ENCODE peak calls at places on chromosomes 6 and 20, in nine cellular contexts. T is AG04450; I is naive thymus-derived CD4-positive, alpha-beta T cell; R is esophagus squamous epithelium; H is fibroblast of lung; S is thoracic aorta; K is K562; X is psoas muscle; Z is IMR-90. L is an unnamed sample. For H3K9me3, the result is how much of the 10 kb centered on the place peaks cover.

GRCh38 chr6:107690864-107691661 is 133.1 kb downstream of the SCML4 start:
- DNase-seq in T (no peak), S (no peak), I (no peak), Z (peak), R (no peak), H (peak), K (no peak), X (no peak), L (no peak)

GRCh38 chr6:107737397-107737793 is 86.7 kb downstream of the SCML4 start:
- DNase-seq in K (no peak), S (no peak), Z (no peak), R (no peak), I (no peak), X (no peak), H (no peak), T (no peak), L (no peak)

GRCh38 chr6:134405386-134406087 is 87.6 kb upstream of the SGK1 start:
- DNase-seq in S (no peak), T (no peak), I (no peak), R (no peak), K (no peak), X (no peak), H (no peak), Z (no peak), L (no peak)

GRCh38 chr6:4615891-4616290 is 160.3 kb upstream of the CDYL start:
- DNase-seq in T (no peak), H (peak), Z (peak), S (no peak), K (no peak), R (no peak), I (no peak), X (peak), L (no peak)

GRCh38 chr6:3457710-3458605 is 1.1 kb upstream of the SLC22A23 start:
- DNase-seq in K (peak), H (peak), R (no peak), S (no peak), T (no peak), X (no peak), I (peak), Z (no peak), L (peak)

GRCh38 chr6:139166238-139166955 is 31.5 kb downstream of the HECA start:
- DNase-seq in S (no peak), H (no peak), K (no peak), I (no peak), T (no peak), R (no peak), X (no peak), Z (no peak), L (no peak)

GRCh38 chr20:39107741-39108140 is 145.6 kb downstream of the DHX35 start:
- DNase-seq in S (no peak), T (no peak), H (no peak), X (no peak), K (no peak), R (no peak), I (no peak), Z (peak), L (no peak)

GRCh38 chr6:119312875-119313338 is 36.7 kb downstream of the MAN1A1 start:
- DNase-seq in S (no peak), T (no peak), X (no peak), Z (no peak), R (no peak), H (no peak), I (peak), K (peak), L (no peak)

GRCh38 chr6:166728884-166729530 is 102.0 kb upstream of the RPS6KA2 start:
- DNase-seq in H (no peak), I (no peak), T (no peak), R (no peak), X (no peak), S (no peak), Z (no peak), K (no peak), L (no peak)

DNA sequence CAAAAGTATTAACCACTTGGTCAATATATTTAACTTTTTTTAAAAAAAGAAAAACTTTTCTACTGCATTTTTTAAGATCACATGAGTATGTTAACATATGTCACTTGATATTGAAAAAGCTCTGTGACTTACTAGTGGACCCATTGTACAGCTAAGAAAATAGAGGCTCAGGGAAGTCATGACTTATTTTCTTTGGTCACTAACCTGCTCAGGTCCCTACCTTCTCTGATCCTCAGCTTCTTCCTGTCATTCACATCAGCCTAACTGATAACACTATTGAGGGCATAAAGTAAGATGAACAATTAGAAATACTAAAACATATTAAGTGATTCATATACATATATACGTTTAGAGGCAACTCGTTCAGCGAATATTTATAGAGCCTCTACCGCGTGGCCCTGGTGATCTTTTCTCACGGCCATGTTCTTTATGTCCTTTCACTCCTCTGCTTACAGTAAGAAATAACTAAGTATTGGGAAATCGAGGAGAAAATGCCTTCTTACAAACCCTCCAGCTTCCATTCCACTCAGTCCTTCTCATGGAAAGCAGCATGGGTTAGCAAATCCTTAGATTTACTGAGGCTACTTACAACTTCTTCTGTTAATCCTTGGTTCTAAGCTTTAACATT is 19.6 kb downstream of the AGPAT4 start:
- DNase-seq in T (no peak), K (peak), X (no peak), I (no peak), H (peak), S (no peak), Z (peak), R (no peak), L (no peak)
- H3K27ac ChIP-seq in T (peak), K (peak), X (no peak), I (no peak), H (no peak), S (no peak), Z (peak), R (no peak), L (no peak)

DNA sequence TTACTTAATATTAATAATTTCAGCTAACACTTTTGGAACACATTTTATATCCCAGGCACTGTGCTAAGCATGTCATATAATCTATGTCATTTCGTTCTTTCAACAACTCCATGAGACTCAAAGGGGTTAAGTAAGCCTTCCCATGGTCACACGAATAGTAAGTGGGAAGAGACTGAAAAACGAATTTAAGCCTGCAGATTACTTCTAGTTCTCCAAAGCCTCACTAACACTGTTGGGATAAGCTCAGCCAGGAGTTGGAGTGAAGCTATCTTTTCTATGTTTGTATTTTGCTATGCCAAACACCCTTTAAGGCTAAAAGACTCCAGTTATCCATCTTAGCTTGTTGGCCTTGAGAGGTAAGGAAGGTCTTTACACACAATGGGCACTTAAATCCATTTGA is 148.1 kb upstream of the UST start:
- DNase-seq in X (no peak), T (no peak), H (no peak), K (no peak), Z (no peak), S (no peak), I (no peak), R (no peak), L (no peak)
- H3K9me3 ChIP-seq in X (under half), T (under half), H (under half), K (under half), Z (under half), S (under half), I (under half), R (under half), L (under half)

GRCh38 chr6:53614676-53615075 is 50.9 kb downstream of the KLHL31 start:
- DNase-seq in S (no peak), T (no peak), H (no peak), Z (no peak), X (no peak), I (no peak), K (no peak), R (no peak), L (no peak)
- H3K27ac ChIP-seq in S (no peak), T (no peak), H (no peak), Z (no peak), X (no peak), I (no peak), K (no peak), R (peak), L (no peak)

DNA sequence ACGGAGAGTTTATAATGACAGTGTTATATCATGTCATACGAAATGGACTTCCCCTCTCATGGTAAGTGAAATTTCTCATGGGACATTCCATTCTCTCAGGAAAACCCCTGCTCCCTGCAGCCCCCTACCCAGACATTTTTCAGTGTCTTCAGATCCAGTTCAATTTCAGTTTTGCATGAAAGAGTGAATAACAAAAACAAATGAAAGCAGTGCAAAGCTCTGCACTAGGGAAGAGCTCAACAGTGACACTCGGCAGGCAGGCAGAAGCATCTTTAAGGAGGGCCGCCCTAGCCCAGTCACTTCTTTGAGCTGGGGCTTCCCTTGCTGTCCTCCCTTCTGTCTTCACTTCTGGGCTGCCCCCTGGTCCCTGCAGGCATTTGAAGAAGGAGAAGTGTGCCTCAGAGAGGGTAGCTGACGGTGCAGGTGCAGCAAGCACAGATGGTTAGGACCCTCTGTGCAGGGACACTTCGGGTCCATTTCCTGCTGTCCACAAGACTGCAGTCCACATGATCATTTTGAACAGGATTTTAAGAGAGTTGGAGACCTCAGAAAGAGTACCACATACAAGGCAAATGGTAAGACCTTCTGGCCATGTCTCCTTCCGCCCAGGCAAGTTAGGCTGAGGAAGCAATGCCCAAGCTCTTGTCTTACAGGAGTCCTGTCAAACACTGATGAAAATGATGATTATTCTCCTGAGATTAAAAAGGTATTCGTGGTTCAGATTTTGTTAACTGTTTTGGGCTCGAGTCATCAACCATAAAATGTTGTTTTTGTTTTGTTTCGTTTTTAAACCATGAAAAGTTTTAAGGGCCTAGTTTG is 5.4 kb upstream of the DUSP22 start:
- DNase-seq in R (no peak), T (no peak), S (no peak), H (no peak), K (no peak), X (no peak), Z (no peak), I (no peak), L (no peak)
- H3K9me3 ChIP-seq in R (under half), T (under half), S (under half), H (under half), K (under half), X (under half), Z (under half), I (under half), L (under half)

L was measured in breast epithelium.